ENCODE peak calls at places on chromosomes 7 and 10, in nine cellular contexts. N, D, H, L, S, F, J, A and G are unnamed samples.
A peak's percentile ranks its signal among the peaks of the same experiment; 100 is the strongest.

GRCh38 chr10:47362199-47362598 is 14.0 kb downstream of the RBP3 start:
- DNase-seq in N (no peak), D (peak; percentile 23), H (no peak), L (no peak), S (no peak), F (no peak), J (no peak), A (no peak), G (no peak)

GRCh38 chr7:105352018-105352612 is 36.6 kb downstream of the SRPK2 start:
- DNase-seq in N (peak; percentile 85), D (peak; percentile 12), H (peak; percentile 48), L (peak; percentile 11), S (peak; percentile 65), F (peak; percentile 97), J (peak; percentile 67), A (peak; percentile 82), G (no peak)

GRCh38 chr7:29853072-29853471 is 46.8 kb downstream of the WIPF3 start:
- DNase-seq in N (no peak), D (peak; percentile 3), H (no peak), L (no peak), S (no peak), F (no peak), J (no peak), A (no peak), G (no peak)

GRCh38 chr7:25389489-25390106 is 161.3 kb upstream of the NPVF start:
- DNase-seq in N (no peak), D (peak; percentile 41), H (no peak), L (no peak), S (peak; percentile 60), F (no peak), J (no peak), A (peak; percentile 42), G (peak; percentile 12)

GRCh38 chr7:55420535-55420934 is 55.4 kb downstream of the LANCL2 start:
- DNase-seq in N (no peak), D (peak; percentile 10), H (no peak), L (no peak), S (no peak), F (no peak), J (no peak), A (peak; percentile 65), G (peak; percentile 38)

GRCh38 chr7:98165827-98166667 is 45.2 kb upstream of the BHLHA15 start:
- DNase-seq in N (peak; percentile 62), D (peak; percentile 60), H (no peak), L (peak; percentile 48), S (peak; percentile 78), F (no peak), J (peak; percentile 59), A (peak; percentile 14), G (peak; percentile 40)

GRCh38 chr10:132961864-132962622 is 19.7 kb upstream of the CFAP46 start:
- DNase-seq in N (peak; percentile 78), D (peak; percentile 69), H (peak; percentile 8), L (peak; percentile 62), S (peak; percentile 88), F (no peak), J (peak; percentile 82), A (peak; percentile 67), G (peak; percentile 3)

GRCh38 chr7:105776068-105776790 is 100.2 kb downstream of the ATXN7L1 start:
- DNase-seq in N (peak; percentile 71), D (peak; percentile 99), H (peak; percentile 93), L (no peak), S (peak; percentile 32), F (no peak), J (no peak), A (peak; percentile 100), G (no peak)

GRCh38 chr7:150715293-150715692 is 1.1 kb upstream of the GIMAP1 start:
- DNase-seq in N (no peak), D (no peak), H (no peak), L (no peak), S (no peak), F (no peak), J (no peak), A (no peak), G (no peak)

GRCh38 chr10:84659497-84660276 is 331.3 kb downstream of the CCSER2 start:
- DNase-seq in N (no peak), D (no peak), H (no peak), L (no peak), S (no peak), F (no peak), J (no peak), A (no peak), G (no peak)

GRCh38 chr10:97188234-97188847 is 2.6 kb upstream of the SLIT1 start:
- DNase-seq in N (peak; percentile 12), D (no peak), H (no peak), L (no peak), S (no peak), F (no peak), J (no peak), A (no peak), G (no peak)

GRCh38 chr7:37234928-37235327 is 213.7 kb downstream of the ELMO1 start:
- DNase-seq in N (no peak), D (peak; percentile 39), H (no peak), L (peak; percentile 5), S (no peak), F (no peak), J (no peak), A (no peak), G (no peak)

GRCh38 chr7:81604075-81604807 is 165.6 kb downstream of the HGF start:
- DNase-seq in N (no peak), D (peak; percentile 89), H (no peak), L (no peak), S (no peak), F (no peak), J (no peak), A (peak; percentile 99), G (no peak)